ENCODE peak calls at places on chromosomes 13 and 19, in ten cellular contexts. B is T-helper 2 cell, R is fibroblast of gingiva, E is AG09309, H is COR-L47, P is NCI-H748 treated with DMSO at 0.1 percent for 48 hours, T is A172, U is AG09319, Y is mesendoderm, K is endothelial cell. M is an unnamed sample.

GRCh38 chr13:27450921-27451461 is 627 bp upstream of the MTIF3 start:
- DNase-seq in E (no peak), K (peak), P (peak), H (peak), B (no peak), U (no peak), T (peak), Y (peak), R (peak), M (no peak)

GRCh38 chr13:50537029-50537428 is 306.5 kb downstream of the DLEU7 start:
- DNase-seq in B (no peak), E (no peak), H (no peak), R (no peak), T (no peak), P (no peak), Y (no peak), K (no peak), U (no peak), M (no peak)

GRCh38 chr19:15297416-15298224 is 34.7 kb downstream of the BRD4 start:
- DNase-seq in P (no peak), E (peak), Y (peak), R (peak), B (peak), H (no peak), K (no peak), U (peak), T (no peak), M (no peak)

GRCh38 chr19:30255783-30256509 is 116.2 kb upstream of the ZNF536 start:
- DNase-seq in Y (peak), R (no peak), K (peak), H (no peak), U (no peak), T (no peak), P (no peak), E (no peak), B (no peak), M (no peak)

GRCh38 chr13:26946675-26947342 is 186.2 kb upstream of the GPR12 start:
- DNase-seq in B (no peak), U (no peak), Y (peak), T (peak), P (peak), K (no peak), R (peak), H (peak), E (no peak), M (no peak)

GRCh38 chr13:94309576-94309975 is 169.9 kb downstream of the DCT start:
- DNase-seq in T (peak), Y (no peak), R (no peak), U (no peak), E (no peak), K (no peak), P (no peak), B (no peak), H (no peak), M (no peak)

GRCh38 chr19:33239223-33239975 is 13.7 kb upstream of the SLC7A10 start:
- DNase-seq in R (no peak), U (no peak), P (no peak), T (no peak), Y (no peak), K (no peak), B (peak), H (no peak), E (no peak), M (no peak)

GRCh38 chr19:35090795-35091214 is 24.8 kb upstream of the FXYD3 start:
- DNase-seq in B (no peak), T (no peak), E (no peak), Y (peak), U (no peak), K (no peak), H (peak), R (no peak), P (no peak), M (no peak)

GRCh38 chr13:41842029-41842428 is 118.9 kb downstream of the VWA8 start:
- DNase-seq in T (no peak), Y (no peak), K (no peak), H (no peak), U (no peak), E (no peak), B (no peak), P (no peak), R (peak), M (no peak)